ENCODE peak calls at places on chromosomes 2 and 18, in seven cellular contexts. One of them, this sample, is unnamed.

GRCh38 chr18:62450546-62451395 is 72.1 kb upstream of the ZCCHC2 start:
- DNase-seq in NCI-H1436 treated with DMSO at 0.1 percent for 48 hours: no peak
- DNase-seq in AG08395: peak; percentile 83
- DNase-seq in lower leg skin: peak; percentile 40
- DNase-seq in type B pancreatic cell: no peak
- DNase-seq in NCI-H446: peak; percentile 75
- DNase-seq in RWPE1: peak; percentile 70
- DNase-seq in this sample: peak; percentile 77

GRCh38 chr2:104249666-104250065 is 604.2 kb upstream of the POU3F3 start:
- DNase-seq in NCI-H1436 treated with DMSO at 0.1 percent for 48 hours: no peak
- DNase-seq in AG08395: no peak
- DNase-seq in lower leg skin: no peak
- DNase-seq in type B pancreatic cell: no peak
- DNase-seq in NCI-H446: no peak
- DNase-seq in RWPE1: no peak
- DNase-seq in this sample: no peak

GRCh38 chr2:27889774-27890145 is 427 bp downstream of the RBKS start:
- DNase-seq in NCI-H1436 treated with DMSO at 0.1 percent for 48 hours: no peak
- DNase-seq in AG08395: no peak
- DNase-seq in lower leg skin: peak; percentile 29
- DNase-seq in type B pancreatic cell: no peak
- DNase-seq in NCI-H446: no peak
- DNase-seq in RWPE1: no peak
- DNase-seq in this sample: peak; percentile 46

GRCh38 chr2:159111346-159111922 is 143.0 kb downstream of the TANC1 start:
- DNase-seq in NCI-H1436 treated with DMSO at 0.1 percent for 48 hours: no peak
- DNase-seq in AG08395: peak; percentile 50
- DNase-seq in lower leg skin: no peak
- DNase-seq in type B pancreatic cell: no peak
- DNase-seq in NCI-H446: no peak
- DNase-seq in RWPE1: no peak
- DNase-seq in this sample: peak; percentile 53

GRCh38 chr2:168277276-168277675 is 29.9 kb upstream of the STK39 start:
- DNase-seq in NCI-H1436 treated with DMSO at 0.1 percent for 48 hours: no peak
- DNase-seq in AG08395: no peak
- DNase-seq in lower leg skin: no peak
- DNase-seq in type B pancreatic cell: no peak
- DNase-seq in NCI-H446: no peak
- DNase-seq in RWPE1: peak; percentile 21
- DNase-seq in this sample: no peak

GRCh38 chr2:19282305-19282704 is 76.1 kb downstream of the OSR1 start:
- DNase-seq in NCI-H1436 treated with DMSO at 0.1 percent for 48 hours: no peak
- DNase-seq in AG08395: no peak
- DNase-seq in lower leg skin: no peak
- DNase-seq in type B pancreatic cell: no peak
- DNase-seq in NCI-H446: no peak
- DNase-seq in RWPE1: no peak
- DNase-seq in this sample: no peak

GRCh38 chr2:120013569-120014223 is 819 bp downstream of the EPB41L5 start:
- DNase-seq in NCI-H1436 treated with DMSO at 0.1 percent for 48 hours: no peak
- DNase-seq in AG08395: no peak
- DNase-seq in lower leg skin: no peak
- DNase-seq in type B pancreatic cell: no peak
- DNase-seq in NCI-H446: no peak
- DNase-seq in RWPE1: peak; percentile 43
- DNase-seq in this sample: peak; percentile 52

GRCh38 chr2:240401781-240402551 is 33.5 kb upstream of the GPC1 start:
- DNase-seq in NCI-H1436 treated with DMSO at 0.1 percent for 48 hours: no peak
- DNase-seq in AG08395: no peak
- DNase-seq in lower leg skin: no peak
- DNase-seq in type B pancreatic cell: peak; percentile 62
- DNase-seq in NCI-H446: no peak
- DNase-seq in RWPE1: no peak
- DNase-seq in this sample: no peak

GRCh38 chr2:45190481-45190880 is 181.2 kb upstream of the SIX2 start:
- DNase-seq in NCI-H1436 treated with DMSO at 0.1 percent for 48 hours: no peak
- DNase-seq in AG08395: peak; percentile 63
- DNase-seq in lower leg skin: no peak
- DNase-seq in type B pancreatic cell: no peak
- DNase-seq in NCI-H446: no peak
- DNase-seq in RWPE1: no peak
- DNase-seq in this sample: no peak

GRCh38 chr2:56177420-56178220 is 6.2 kb upstream of the CCDC85A start:
- DNase-seq in NCI-H1436 treated with DMSO at 0.1 percent for 48 hours: no peak
- DNase-seq in AG08395: no peak
- DNase-seq in lower leg skin: no peak
- DNase-seq in type B pancreatic cell: no peak
- DNase-seq in NCI-H446: no peak
- DNase-seq in RWPE1: no peak
- DNase-seq in this sample: no peak

GRCh38 chr2:55419236-55419513 is 481 bp downstream of the CCDC88A start:
- DNase-seq in NCI-H1436 treated with DMSO at 0.1 percent for 48 hours: no peak
- DNase-seq in AG08395: peak; percentile 11
- DNase-seq in lower leg skin: peak; percentile 17
- DNase-seq in type B pancreatic cell: no peak
- DNase-seq in NCI-H446: no peak
- DNase-seq in RWPE1: peak; percentile 9
- DNase-seq in this sample: peak; percentile 58

GRCh38 chr2:125564471-125564870 is 1091.5 kb upstream of the GYPC start:
- DNase-seq in NCI-H1436 treated with DMSO at 0.1 percent for 48 hours: no peak
- DNase-seq in AG08395: no peak
- DNase-seq in lower leg skin: no peak
- DNase-seq in type B pancreatic cell: no peak
- DNase-seq in NCI-H446: no peak
- DNase-seq in RWPE1: no peak
- DNase-seq in this sample: no peak

GRCh38 chr2:239559417-239560261 is 158.8 kb upstream of the HDAC4 start:
- DNase-seq in NCI-H1436 treated with DMSO at 0.1 percent for 48 hours: no peak
- DNase-seq in AG08395: no peak
- DNase-seq in lower leg skin: no peak
- DNase-seq in type B pancreatic cell: no peak
- DNase-seq in NCI-H446: no peak
- DNase-seq in RWPE1: no peak
- DNase-seq in this sample: no peak

GRCh38 chr2:25168256-25169072 is at the start of gene POMC:
- DNase-seq in NCI-H1436 treated with DMSO at 0.1 percent for 48 hours: no peak
- DNase-seq in AG08395: peak; percentile 31
- DNase-seq in lower leg skin: no peak
- DNase-seq in type B pancreatic cell: no peak
- DNase-seq in NCI-H446: no peak
- DNase-seq in RWPE1: peak; percentile 7
- DNase-seq in this sample: peak; percentile 42

GRCh38 chr18:39636931-39637330 is 2071.3 kb upstream of the CELF4 start:
- DNase-seq in NCI-H1436 treated with DMSO at 0.1 percent for 48 hours: no peak
- DNase-seq in AG08395: no peak
- DNase-seq in lower leg skin: no peak
- DNase-seq in type B pancreatic cell: no peak
- DNase-seq in NCI-H446: no peak
- DNase-seq in RWPE1: no peak
- DNase-seq in this sample: no peak

GRCh38 chr2:10165816-10166488 is 43.4 kb downstream of the RRM2 start:
- DNase-seq in NCI-H1436 treated with DMSO at 0.1 percent for 48 hours: no peak
- DNase-seq in AG08395: no peak
- DNase-seq in lower leg skin: no peak
- DNase-seq in type B pancreatic cell: no peak
- DNase-seq in NCI-H446: no peak
- DNase-seq in RWPE1: no peak
- DNase-seq in this sample: no peak

GRCh38 chr2:64609229-64609994 is 44.3 kb downstream of the SERTAD2 start:
- DNase-seq in NCI-H1436 treated with DMSO at 0.1 percent for 48 hours: no peak
- DNase-seq in AG08395: peak; percentile 46
- DNase-seq in lower leg skin: peak; percentile 19
- DNase-seq in type B pancreatic cell: no peak
- DNase-seq in NCI-H446: no peak
- DNase-seq in RWPE1: no peak
- DNase-seq in this sample: no peak

GRCh38 chr2:184824597-184824996 is 226.3 kb downstream of the ZNF804A start:
- DNase-seq in NCI-H1436 treated with DMSO at 0.1 percent for 48 hours: no peak
- DNase-seq in AG08395: no peak
- DNase-seq in lower leg skin: no peak
- DNase-seq in type B pancreatic cell: no peak
- DNase-seq in NCI-H446: no peak
- DNase-seq in RWPE1: no peak
- DNase-seq in this sample: no peak

GRCh38 chr18:35756506-35757117 is 175.1 kb downstream of the GALNT1 start:
- DNase-seq in NCI-H1436 treated with DMSO at 0.1 percent for 48 hours: no peak
- DNase-seq in AG08395: peak; percentile 75
- DNase-seq in lower leg skin: peak; percentile 42
- DNase-seq in type B pancreatic cell: no peak
- DNase-seq in NCI-H446: peak; percentile 16
- DNase-seq in RWPE1: peak; percentile 35
- DNase-seq in this sample: peak; percentile 78

GRCh38 chr2:239858179-239858578 is 167.0 kb downstream of the NDUFA10 start:
- DNase-seq in NCI-H1436 treated with DMSO at 0.1 percent for 48 hours: no peak
- DNase-seq in AG08395: no peak
- DNase-seq in lower leg skin: no peak
- DNase-seq in type B pancreatic cell: peak; percentile 22
- DNase-seq in NCI-H446: no peak
- DNase-seq in RWPE1: no peak
- DNase-seq in this sample: no peak

GRCh38 chr2:37648316-37649011 is 23.0 kb downstream of the CDC42EP3 start:
- DNase-seq in NCI-H1436 treated with DMSO at 0.1 percent for 48 hours: no peak
- DNase-seq in AG08395: no peak
- DNase-seq in lower leg skin: no peak
- DNase-seq in type B pancreatic cell: no peak
- DNase-seq in NCI-H446: no peak
- DNase-seq in RWPE1: no peak
- DNase-seq in this sample: no peak

GRCh38 chr2:43224131-43224570 is 2.3 kb downstream of the ZFP36L2 start:
- DNase-seq in NCI-H1436 treated with DMSO at 0.1 percent for 48 hours: no peak
- DNase-seq in AG08395: no peak
- DNase-seq in lower leg skin: no peak
- DNase-seq in type B pancreatic cell: peak; percentile 84
- DNase-seq in NCI-H446: no peak
- DNase-seq in RWPE1: no peak
- DNase-seq in this sample: no peak

GRCh38 chr2:237886702-237887481 is 27.5 kb downstream of the RAMP1 start:
- DNase-seq in NCI-H1436 treated with DMSO at 0.1 percent for 48 hours: no peak
- DNase-seq in AG08395: no peak
- DNase-seq in lower leg skin: no peak
- DNase-seq in type B pancreatic cell: no peak
- DNase-seq in NCI-H446: peak; percentile 7
- DNase-seq in RWPE1: no peak
- DNase-seq in this sample: no peak

This sample was measured in NCI-H345.